ENCODE peak calls at places on chromosome 10, in ten cellular contexts. H is HCT116, P is ovary, D is lower leg skin, X is IMR-90, J is esophagus squamous epithelium, F is H1, M is heart left ventricle, V is adrenal gland, K is Peyer's patch. B is an unnamed sample.

GRCh38 chr10:81871558-81871957 is 3.4 kb upstream of the NRG3 start:
- DNase-seq in H (no peak), P (no peak), D (no peak), X (no peak), J (no peak), F (no peak), M (no peak), V (no peak), K (no peak), B (no peak)

GRCh38 chr10:34719746-34720145 is 95.3 kb downstream of the PARD3 start:
- DNase-seq in H (no peak), P (no peak), D (no peak), X (no peak), J (no peak), F (no peak), M (no peak), V (no peak), K (no peak), B (no peak)

GRCh38 chr10:131972474-131973071 is 9.2 kb downstream of the BNIP3 start:
- DNase-seq in H (no peak), P (peak), D (no peak), X (peak), J (no peak), F (no peak), M (peak), V (peak), K (no peak), B (peak)

GRCh38 chr10:132630666-132631347 is 93.2 kb downstream of the INPP5A start:
- DNase-seq in H (no peak), P (peak), D (no peak), X (no peak), J (no peak), F (no peak), M (peak), V (peak), K (peak), B (no peak)

GRCh38 chr10:23284674-23285335 is 59.8 kb downstream of the C10orf67 start:
- DNase-seq in H (no peak), P (no peak), D (no peak), X (no peak), J (no peak), F (no peak), M (no peak), V (no peak), K (no peak), B (no peak)

GRCh38 chr10:77793831-77794230 is 132.7 kb downstream of the DLG5 start:
- DNase-seq in H (no peak), P (no peak), D (no peak), X (no peak), J (no peak), F (no peak), M (no peak), V (no peak), K (no peak), B (peak)

GRCh38 chr10:22723343-22723779 is 9.0 kb upstream of the PIP4K2A start:
- DNase-seq in H (no peak), P (no peak), D (no peak), X (no peak), J (no peak), F (no peak), M (no peak), V (no peak), K (no peak), B (no peak)

GRCh38 chr10:43861966-43862751 is 213.5 kb upstream of the ZNF32 start:
- DNase-seq in H (no peak), P (no peak), D (no peak), X (peak), J (no peak), F (no peak), M (no peak), V (peak), K (no peak), B (no peak)

GRCh38 chr10:3906511-3907111 is 121.6 kb upstream of the KLF6 start:
- DNase-seq in H (no peak), P (peak), D (no peak), X (peak), J (no peak), F (no peak), M (no peak), V (no peak), K (no peak), B (peak)

GRCh38 chr10:4061441-4061951 is 276.5 kb upstream of the KLF6 start:
- DNase-seq in H (no peak), P (no peak), D (peak), X (no peak), J (no peak), F (no peak), M (peak), V (no peak), K (peak), B (peak)

GRCh38 chr10:75018873-75019272 is 92.6 kb upstream of the SAMD8 start:
- DNase-seq in H (no peak), P (no peak), D (no peak), X (no peak), J (no peak), F (no peak), M (no peak), V (no peak), K (no peak), B (no peak)

GRCh38 chr10:47346572-47347302 is 1.4 kb upstream of the RBP3 start:
- DNase-seq in H (no peak), P (no peak), D (no peak), X (no peak), J (no peak), F (no peak), M (no peak), V (no peak), K (peak), B (no peak)

GRCh38 chr10:75234683-75235374 is 928 bp downstream of the COMTD1 start:
- DNase-seq in H (no peak), P (no peak), D (no peak), X (no peak), J (no peak), F (no peak), M (peak), V (no peak), K (peak), B (peak)

GRCh38 chr10:132063432-132063831 is 2.3 kb upstream of the JAKMIP3 start:
- DNase-seq in H (no peak), P (no peak), D (no peak), X (no peak), J (no peak), F (no peak), M (no peak), V (no peak), K (peak), B (no peak)

GRCh38 chr10:28425431-28425830 is 107.5 kb upstream of the WAC start:
- DNase-seq in H (no peak), P (no peak), D (no peak), X (no peak), J (no peak), F (no peak), M (no peak), V (no peak), K (no peak), B (no peak)

GRCh38 chr10:45199380-45199740 is 116.0 kb downstream of the OR13A1 start:
- DNase-seq in H (no peak), P (no peak), D (no peak), X (no peak), J (no peak), F (no peak), M (no peak), V (no peak), K (no peak), B (no peak)

GRCh38 chr10:59672150-59672875 is 37.3 kb downstream of the SLC16A9 start:
- DNase-seq in H (no peak), P (no peak), D (no peak), X (no peak), J (no peak), F (no peak), M (no peak), V (no peak), K (no peak), B (no peak)

GRCh38 chr10:43336061-43336460 is 35.4 kb upstream of the FXYD4 start:
- DNase-seq in H (no peak), P (no peak), D (no peak), X (no peak), J (no peak), F (no peak), M (no peak), V (no peak), K (no peak), B (no peak)

GRCh38 chr10:3828404-3829192 is 43.6 kb upstream of the KLF6 start:
- DNase-seq in H (no peak), P (no peak), D (no peak), X (peak), J (no peak), F (no peak), M (no peak), V (no peak), K (no peak), B (peak)

GRCh38 chr10:103021150-103021896 is 103.2 kb downstream of the CNNM2 start:
- DNase-seq in H (no peak), P (no peak), D (no peak), X (no peak), J (no peak), F (no peak), M (no peak), V (no peak), K (no peak), B (no peak)

GRCh38 chr10:7610017-7610416 is 56.7 kb downstream of the ITIH5 start:
- DNase-seq in H (no peak), P (no peak), D (no peak), X (no peak), J (no peak), F (no peak), M (no peak), V (no peak), K (no peak), B (no peak)

GRCh38 chr10:101080933-101081546 is 19.3 kb downstream of the KAZALD1 start:
- DNase-seq in H (no peak), P (no peak), D (no peak), X (peak), J (no peak), F (no peak), M (no peak), V (no peak), K (no peak), B (no peak)

GRCh38 chr10:89306019-89306418 is 4.2 kb downstream of the IFIT2 start:
- DNase-seq in H (no peak), P (no peak), D (no peak), X (no peak), J (no peak), F (no peak), M (no peak), V (no peak), K (no peak), B (no peak)

DNA sequence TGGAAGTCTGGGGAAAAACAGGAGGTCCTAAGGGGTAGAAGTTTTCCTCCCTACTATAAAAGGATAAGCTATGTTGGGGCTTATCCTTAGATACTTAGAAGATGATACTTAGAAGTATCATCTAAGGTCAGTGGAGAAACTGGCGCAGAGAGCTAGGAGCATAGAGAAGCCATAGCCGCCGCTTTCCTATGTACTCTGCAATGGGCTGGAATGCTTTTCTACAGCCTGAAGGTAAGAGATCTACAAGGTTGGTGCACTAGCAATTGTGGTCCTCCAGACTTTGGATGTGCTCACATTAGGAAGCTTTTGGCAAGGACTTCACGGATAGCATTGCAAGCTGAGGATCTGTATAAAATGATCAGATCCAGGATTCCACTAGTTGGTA is 12.4 kb upstream of the OPTN start:
- DNase-seq in H (no peak), P (no peak), D (no peak), X (no peak), J (no peak), F (no peak), M (no peak), V (no peak), K (no peak), B (no peak)
- TF ChIP-seq POLR2A in H (no peak), P (no peak), D (no peak), X (no peak), J (no peak), F (no peak), M (no peak), V (no peak), K (no peak), B (no peak)

GRCh38 chr10:1197384-1197783 is 141.2 kb downstream of the WDR37 start:
- DNase-seq in H (no peak), P (no peak), D (no peak), X (no peak), J (no peak), F (no peak), M (no peak), V (no peak), K (peak), B (no peak)

GRCh38 chr10:1198453-1199344 is 142.5 kb downstream of the WDR37 start:
- DNase-seq in H (no peak), P (no peak), D (no peak), X (no peak), J (no peak), F (no peak), M (no peak), V (no peak), K (peak), B (no peak)

GRCh38 chr10:1201010-1201807 is 145.0 kb downstream of the WDR37 start:
- DNase-seq in H (no peak), P (no peak), D (no peak), X (no peak), J (no peak), F (no peak), M (no peak), V (no peak), K (peak), B (no peak)

GRCh38 chr10:1199897-1200721 is 143.9 kb downstream of the WDR37 start:
- DNase-seq in H (no peak), P (no peak), D (no peak), X (no peak), J (no peak), F (no peak), M (no peak), V (no peak), K (peak), B (no peak)

DNA sequence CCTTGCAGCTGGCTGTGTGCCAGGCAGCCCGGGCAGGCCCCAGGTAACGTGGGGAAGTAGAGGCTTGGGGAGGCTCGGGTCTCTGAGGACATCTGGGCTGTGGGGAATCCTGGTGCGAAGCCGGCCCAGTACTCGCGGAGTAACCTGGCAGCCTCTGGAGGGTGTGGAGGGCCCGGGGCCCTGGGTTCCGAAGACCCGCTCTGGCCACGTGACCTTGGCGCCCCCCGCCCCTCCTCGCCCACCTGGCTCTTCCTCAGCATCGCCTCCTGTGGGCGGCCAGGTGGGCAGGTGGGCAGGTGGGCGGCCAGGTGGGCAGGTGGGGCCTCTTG is 143.1 kb downstream of the WDR37 start:
- DNase-seq in H (no peak), P (no peak), D (no peak), X (no peak), J (no peak), F (no peak), M (no peak), V (no peak), K (no peak), B (no peak)
- TF ChIP-seq POLR2A in H (no peak), P (no peak), D (no peak), X (no peak), J (no peak), F (no peak), M (no peak), V (no peak), K (no peak), B (no peak)

GRCh38 chr10:124495176-124495575 is 33.6 kb downstream of the LHPP start:
- DNase-seq in H (no peak), P (no peak), D (no peak), X (no peak), J (no peak), F (no peak), M (no peak), V (no peak), K (no peak), B (no peak)
- TF ChIP-seq POLR2A in H (no peak), P (no peak), D (no peak), X (no peak), J (no peak), F (no peak), M (no peak), V (no peak), K (no peak), B (no peak)

DNA sequence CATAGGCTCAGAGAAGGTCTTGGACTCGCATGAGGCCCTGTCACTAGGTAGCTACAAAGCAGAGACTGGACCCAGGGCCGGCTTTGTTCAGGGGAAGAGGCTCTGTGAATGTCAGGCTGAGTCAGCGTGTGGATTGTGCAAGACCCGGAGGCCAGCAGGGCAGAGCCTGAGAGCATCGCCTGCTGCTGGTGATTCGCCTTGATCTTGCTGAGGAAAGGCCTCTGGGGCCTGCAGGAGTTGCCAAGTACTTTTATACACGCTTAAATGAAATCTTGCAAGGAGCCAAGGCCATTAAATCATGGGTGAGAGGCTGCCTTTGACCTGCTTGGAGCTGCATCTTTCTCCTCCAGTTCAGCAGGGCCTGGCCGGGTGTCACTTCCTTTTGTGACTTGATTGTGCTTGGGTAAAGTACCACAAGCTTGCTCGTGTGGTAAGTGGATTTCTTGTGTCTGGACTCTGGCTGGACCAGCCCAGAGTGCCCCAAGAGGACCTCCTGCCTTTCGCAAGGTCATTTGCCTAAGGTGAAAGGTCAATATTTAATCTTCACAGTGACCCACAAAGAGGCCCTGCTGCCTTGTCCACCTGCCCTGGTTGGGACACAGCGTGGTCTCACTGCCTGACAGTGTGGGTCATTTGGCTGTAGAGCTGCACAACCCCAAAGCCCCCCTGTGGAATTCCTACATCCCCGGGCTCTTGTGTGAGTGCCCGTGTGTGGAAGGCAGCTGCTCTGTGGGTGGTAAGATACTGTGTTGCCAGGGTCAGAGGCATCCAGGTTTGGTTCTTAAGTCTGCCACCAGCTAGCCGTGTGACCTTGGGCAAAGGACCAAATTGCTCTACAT is 38.6 kb upstream of the SH2D4B start:
- DNase-seq in H (peak), P (peak), D (peak), X (peak), J (peak), F (no peak), M (peak), V (peak), K (peak), B (peak)
- TF ChIP-seq POLR2A in H (no peak), P (no peak), D (no peak), X (no peak), J (no peak), F (no peak), M (no peak), V (peak), K (peak), B (no peak)

GRCh38 chr10:5663692-5664427 is 2.5 kb downstream of the ASB13 start:
- DNase-seq in H (no peak), P (no peak), D (no peak), X (no peak), J (no peak), F (no peak), M (no peak), V (no peak), K (no peak), B (no peak)
- TF ChIP-seq POLR2A in H (no peak), P (no peak), D (no peak), X (no peak), J (no peak), F (no peak), M (no peak), V (no peak), K (no peak), B (no peak)